ENCODE peak calls at places on chromosomes 16 and 17, in eight cellular contexts. F is sigmoid colon, L is ovary, C is cardiac muscle cell, R is mammary epithelial cell, H is fibroblast of lung, P is upper lobe of right lung, E is heart right ventricle. U is an unnamed sample.

GRCh38 chr17:6475411-6475810 is 31.2 kb downstream of the PIMREG start:
- DNase-seq in F (no peak), L (no peak), C (no peak), R (peak; percentile 11), H (no peak), P (no peak), E (no peak), U (no peak)

GRCh38 chr17:14738652-14738988 is 437.7 kb downstream of the HS3ST3B1 start:
- DNase-seq in F (no peak), L (no peak), C (no peak), R (no peak), H (no peak), P (no peak), E (no peak), U (no peak)

GRCh38 chr17:3826191-3826590 is 19.9 kb downstream of the NCBP3 start:
- DNase-seq in F (no peak), L (no peak), C (no peak), R (no peak), H (no peak), P (no peak), E (no peak), U (no peak)

GRCh38 chr16:2398520-2398919 is 30.7 kb upstream of the CCNF start:
- DNase-seq in F (no peak), L (no peak), C (no peak), R (no peak), H (no peak), P (no peak), E (no peak), U (no peak)

GRCh38 chr17:77563439-77564102 is 394.9 kb upstream of the TNRC6C start:
- DNase-seq in F (no peak), L (no peak), C (no peak), R (no peak), H (no peak), P (peak; percentile 52), E (no peak), U (no peak)

GRCh38 chr17:17942846-17943245 is 29.4 kb downstream of the TOM1L2 start:
- DNase-seq in F (no peak), L (no peak), C (no peak), R (peak; percentile 46), H (peak; percentile 44), P (no peak), E (no peak), U (no peak)

GRCh38 chr17:77404812-77405581 is 264.2 kb downstream of the SEC14L1 start:
- DNase-seq in F (no peak), L (no peak), C (no peak), R (peak; percentile 74), H (peak; percentile 58), P (peak; percentile 78), E (no peak), U (peak; percentile 75)

GRCh38 chr16:61432421-61432820 is 603.8 kb downstream of the CDH8 start:
- DNase-seq in F (no peak), L (no peak), C (peak; percentile 6), R (no peak), H (no peak), P (no peak), E (no peak), U (no peak)

GRCh38 chr16:57387598-57388354 is 15.5 kb downstream of the CX3CL1 start:
- DNase-seq in F (no peak), L (no peak), C (no peak), R (no peak), H (no peak), P (no peak), E (no peak), U (no peak)

GRCh38 chr17:7001562-7001961 is 5.7 kb downstream of the ALOX12 start:
- DNase-seq in F (peak; percentile 35), L (no peak), C (no peak), R (no peak), H (no peak), P (no peak), E (no peak), U (no peak)

GRCh38 chr16:59259074-59259963 is 525.2 kb upstream of the GOT2 start:
- DNase-seq in F (no peak), L (no peak), C (no peak), R (no peak), H (no peak), P (no peak), E (no peak), U (no peak)

GRCh38 chr16:17633146-17633966 is 162.6 kb upstream of the XYLT1 start:
- DNase-seq in F (no peak), L (no peak), C (no peak), R (peak; percentile 69), H (no peak), P (no peak), E (no peak), U (no peak)

GRCh38 chr17:48530208-48530886 is 464 bp downstream of the HOXB1 start:
- DNase-seq in F (no peak), L (no peak), C (no peak), R (no peak), H (no peak), P (no peak), E (no peak), U (peak; percentile 62)

GRCh38 chr16:87615621-87616041 is 13.3 kb downstream of the JPH3 start:
- DNase-seq in F (no peak), L (no peak), C (no peak), R (no peak), H (no peak), P (no peak), E (no peak), U (no peak)

GRCh38 chr17:57940217-57940616 is 15.0 kb downstream of the CUEDC1 start:
- DNase-seq in F (no peak), L (no peak), C (peak; percentile 40), R (no peak), H (no peak), P (no peak), E (no peak), U (no peak)

GRCh38 chr17:57943140-57943539 is 12.1 kb downstream of the CUEDC1 start:
- DNase-seq in F (no peak), L (no peak), C (no peak), R (no peak), H (no peak), P (no peak), E (peak; percentile 31), U (no peak)

GRCh38 chr17:57939797-57940196 is 15.4 kb downstream of the CUEDC1 start:
- DNase-seq in F (no peak), L (no peak), C (no peak), R (no peak), H (no peak), P (peak; percentile 82), E (peak; percentile 47), U (peak; percentile 88)

GRCh38 chr17:57940653-57941329 is 14.4 kb downstream of the CUEDC1 start:
- DNase-seq in F (peak; percentile 92), L (no peak), C (no peak), R (no peak), H (no peak), P (no peak), E (no peak), U (no peak)

GRCh38 chr17:57941384-57942370 is 13.5 kb downstream of the CUEDC1 start:
- DNase-seq in F (peak; percentile 78), L (no peak), C (no peak), R (no peak), H (no peak), P (no peak), E (no peak), U (no peak)
- H3K27ac ChIP-seq in F (peak overlapping the region; percentile 99), L (no peak overlapping the region), C (no peak overlapping the region), R (no peak overlapping the region), H (no peak overlapping the region), P (peak overlapping the region; percentile 11), E (no peak overlapping the region), U (peak overlapping the region; percentile 50)

GRCh38 chr17:79220715-79221291 is 146.2 kb downstream of the ENGASE start:
- DNase-seq in F (no peak), L (no peak), C (peak; percentile 63), R (no peak), H (no peak), P (no peak), E (no peak), U (no peak)
- H3K27me3 ChIP-seq in F (peaks cover 61% of the 10 kb centered on the region), L (no peaks in the 10 kb centered on the region), C (peaks cover 5% of the 10 kb centered on the region), R (peaks cover 5% of the 10 kb centered on the region), H (peaks cover 6% of the 10 kb centered on the region), P (peaks cover 93% of the 10 kb centered on the region), E (peaks cover 99% of the 10 kb centered on the region), U (peaks cover 31% of the 10 kb centered on the region)

DNA sequence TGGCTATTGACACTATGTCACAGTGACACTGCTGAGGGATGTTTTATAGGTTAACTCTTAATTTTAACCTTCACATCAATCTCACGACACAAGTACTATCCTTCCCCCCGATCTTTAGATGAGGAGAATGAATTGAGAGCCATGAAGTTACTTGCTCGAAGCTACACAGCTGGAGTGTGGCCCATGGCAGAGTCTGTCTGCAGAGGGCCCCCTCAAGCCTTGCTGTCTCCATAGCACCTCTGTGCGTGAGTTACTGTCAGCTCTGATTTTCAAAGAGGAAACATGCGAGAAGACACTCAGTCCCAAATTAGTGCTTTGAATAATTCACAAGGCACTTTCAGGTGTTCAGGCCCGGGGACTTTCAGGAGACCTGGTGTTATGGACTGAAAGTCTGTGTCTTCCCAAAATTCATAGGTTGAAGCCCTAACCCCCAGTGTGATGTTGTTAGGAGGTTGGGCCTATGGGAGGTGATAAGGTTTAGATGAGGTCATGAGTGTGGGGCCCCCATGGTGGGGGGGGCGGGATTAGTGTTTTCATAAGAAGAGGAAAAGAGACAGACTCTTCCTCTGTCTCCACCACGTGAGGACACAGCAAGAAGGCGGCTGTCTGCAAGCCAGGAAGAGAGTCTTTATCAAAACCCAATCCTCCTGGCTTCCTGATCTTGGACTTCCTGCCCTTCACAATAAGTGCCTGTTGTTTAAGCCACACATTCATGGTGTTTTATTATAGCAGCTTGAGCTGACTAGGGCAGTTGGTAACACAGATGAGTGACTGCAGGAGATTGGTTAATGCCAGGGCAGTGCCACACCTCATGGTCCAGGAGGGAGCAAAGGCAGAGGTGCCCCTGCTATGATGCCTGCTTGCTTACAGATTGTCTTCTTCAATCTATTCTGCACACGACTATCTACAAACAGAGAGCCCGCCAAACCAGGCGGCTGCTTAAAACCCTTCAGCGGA is 281.8 kb downstream of the HAPSTR1 start:
- DNase-seq in F (no peak), L (no peak), C (peak; percentile 28), R (no peak), H (no peak), P (no peak), E (no peak), U (no peak)
- TF ChIP-seq CTCF in F (no peak), L (no peak), C (no peak), R (no peak), H (no peak), P (no peak), E (no peak), U (no peak)

GRCh38 chr16:84739349-84740124 is 39.7 kb downstream of the USP10 start:
- DNase-seq in F (peak; percentile 81), L (no peak), C (no peak), R (peak; percentile 78), H (peak; percentile 78), P (no peak), E (no peak), U (no peak)

GRCh38 chr16:84740596-84741071 is 40.8 kb downstream of the USP10 start:
- DNase-seq in F (no peak), L (no peak), C (no peak), R (no peak), H (peak; percentile 31), P (no peak), E (peak; percentile 36), U (no peak)

GRCh38 chr16:84746231-84746630 is 46.4 kb downstream of the USP10 start:
- DNase-seq in F (no peak), L (no peak), C (no peak), R (no peak), H (no peak), P (no peak), E (no peak), U (no peak)

GRCh38 chr16:84741351-84741791 is 41.6 kb downstream of the USP10 start:
- DNase-seq in F (no peak), L (no peak), C (no peak), R (no peak), H (peak; percentile 33), P (no peak), E (no peak), U (no peak)

GRCh38 chr16:84742561-84743200 is 42.9 kb downstream of the USP10 start:
- DNase-seq in F (no peak), L (no peak), C (no peak), R (no peak), H (no peak), P (no peak), E (no peak), U (no peak)
- H3K27ac ChIP-seq in F (peak overlapping the region; percentile 11), L (no peak overlapping the region), C (peak overlapping the region; percentile 7), R (no peak overlapping the region), H (no peak overlapping the region), P (no peak overlapping the region), E (no peak overlapping the region), U (no peak overlapping the region)